ENCODE peak calls at places on chromosomes 12 and 14, in ten cellular contexts. A is GM06990; U is EH; J is T-helper 2 cell; V is IMR-90; Z is SW 1271; M is glomerular endothelial cell; W is activated T-cell treated with anti-CD3 and anti-CD28 coated beads, Interleukin-2, amount 50 U/mL, for 24 hours; F is WERI-Rb-1; L is breast epithelium. I is an unnamed sample.

GRCh38 chr12:7608184-7608911 is 57.4 kb downstream of the APOBEC1 start:
- DNase-seq in W (no peak), M (no peak), U (no peak), A (no peak), V (no peak), Z (no peak), F (no peak), J (peak), L (no peak), I (no peak)

GRCh38 chr14:20782280-20782890 is 1.3 kb downstream of the RNASE6 start:
- DNase-seq in A (peak), J (peak), Z (no peak), M (no peak), W (no peak), L (no peak), U (no peak), V (no peak), F (no peak), I (no peak)

GRCh38 chr12:65607271-65607880 is 216.9 kb upstream of the HMGA2 start:
- DNase-seq in Z (no peak), W (no peak), M (no peak), A (no peak), F (no peak), U (peak), V (no peak), L (peak), J (no peak), I (no peak)

GRCh38 chr12:10191865-10192264 is 13.0 kb downstream of the TMEM52B start:
- DNase-seq in J (no peak), M (no peak), A (no peak), W (no peak), Z (no peak), F (no peak), U (peak), L (no peak), V (peak), I (no peak)

GRCh38 chr12:43208627-43209026 is 343.4 kb downstream of the ADAMTS20 start:
- DNase-seq in M (no peak), V (peak), Z (no peak), F (no peak), W (no peak), A (no peak), L (no peak), U (no peak), J (no peak), I (no peak)

GRCh38 chr12:63294327-63294632 is 143.3 kb upstream of the AVPR1A start:
- DNase-seq in F (no peak), M (peak), J (no peak), U (peak), W (no peak), L (no peak), Z (peak), V (peak), A (no peak), I (no peak)

GRCh38 chr12:76123301-76124212 is 39.1 kb upstream of the NAP1L1 start:
- DNase-seq in W (no peak), V (peak), L (no peak), J (no peak), F (no peak), Z (peak), U (peak), A (no peak), M (peak), I (no peak)

GRCh38 chr12:50387487-50387886 is 8.9 kb downstream of the FAM186A start:
- DNase-seq in W (no peak), Z (no peak), M (no peak), J (no peak), L (no peak), F (no peak), V (no peak), A (no peak), U (peak), I (no peak)

GRCh38 chr12:120006248-120006975 is 17.4 kb downstream of the BICDL1 start:
- DNase-seq in L (no peak), F (no peak), V (no peak), Z (no peak), M (no peak), U (no peak), J (peak), A (no peak), W (no peak), I (no peak)

I was measured in iPS DF 19.7.